ENCODE peak calls at places on chromosomes 7 and 10, in ten cellular contexts. S is iPS-NIHi11; P is pons; J is T follicular helper cell; W is SK-N-SH; U is stimulated activated CD4-positive, alpha-beta T cell treated with anti-CD3 and anti-CD28 coated beads, Interleukin-15, amount 100 ng/mL, for 1 hour; X is BJ; R is HFFc6; I is NCI-H187; G is NCI-H345. E is an unnamed sample.

GRCh38 chr7:110839866-110840265 is 251.1 kb upstream of the LRRN3 start:
- DNase-seq in G (peak; percentile 92), J (no peak), U (no peak), I (peak; percentile 31), S (peak; percentile 18), W (no peak), X (no peak), P (peak; percentile 40), R (no peak), E (peak; percentile 45)

GRCh38 chr10:34148258-34148657 is 666.8 kb downstream of the PARD3 start:
- DNase-seq in U (no peak), X (no peak), P (no peak), G (no peak), J (no peak), S (no peak), W (no peak), I (no peak), R (no peak), E (no peak)

GRCh38 chr10:21468086-21468485 is 57.4 kb downstream of the SKIDA1 start:
- DNase-seq in S (no peak), J (no peak), P (no peak), G (no peak), R (no peak), I (no peak), W (no peak), U (no peak), X (no peak), E (no peak)

GRCh38 chr7:107660381-107661080 is at the start of gene SLC26A4:
- DNase-seq in U (no peak), P (no peak), X (no peak), J (no peak), S (peak; percentile 12), G (no peak), W (peak; percentile 62), R (no peak), I (no peak), E (no peak)

GRCh38 chr10:24750695-24751094 is 27.0 kb upstream of the ARHGAP21 start:
- DNase-seq in G (no peak), P (no peak), U (no peak), X (no peak), S (no peak), I (no peak), W (no peak), R (no peak), J (no peak), E (no peak)

GRCh38 chr7:123995617-123996326 is 37.1 kb downstream of the TMEM229A start:
- DNase-seq in U (no peak), S (no peak), G (no peak), W (no peak), I (no peak), X (no peak), R (no peak), J (no peak), P (peak; percentile 61), E (no peak)

GRCh38 chr7:47498229-47499056 is 83.5 kb downstream of the TNS3 start:
- DNase-seq in P (no peak), W (no peak), S (no peak), X (no peak), G (no peak), J (no peak), U (no peak), I (no peak), R (no peak), E (no peak)

GRCh38 chr7:99115379-99115778 is 28.5 kb downstream of the SMURF1 start:
- DNase-seq in J (no peak), I (no peak), G (no peak), U (no peak), P (no peak), S (no peak), R (no peak), W (no peak), X (no peak), E (no peak)

GRCh38 chr10:123746927-123747326 is 80.8 kb downstream of the GPR26 start:
- DNase-seq in R (no peak), I (no peak), P (no peak), J (no peak), W (no peak), G (no peak), X (no peak), S (peak; percentile 29), U (no peak), E (no peak)

GRCh38 chr7:128829391-128830166 is 627 bp upstream of the FLNC start:
- DNase-seq in R (peak; percentile 67), P (no peak), J (no peak), I (no peak), W (peak; percentile 73), G (no peak), U (no peak), S (peak; percentile 43), X (no peak), E (peak; percentile 71)

GRCh38 chr7:135231686-135232085 is 2.0 kb upstream of the STRA8 start:
- DNase-seq in U (no peak), P (no peak), I (no peak), R (no peak), X (no peak), J (no peak), S (no peak), G (no peak), W (no peak), E (no peak)

GRCh38 chr10:12360461-12360860 is 11.1 kb downstream of the CAMK1D start:
- DNase-seq in S (no peak), W (no peak), G (no peak), I (no peak), J (no peak), U (no peak), X (no peak), P (no peak), R (no peak), E (no peak)

E was measured in brain microvascular endothelial cell.